ENCODE peak calls at places on chromosomes 6 and 20, in five cellular contexts. G, M, V, B and R are unnamed samples.

GRCh38 chr6:81843302-81843701 is 90.8 kb upstream of the TENT5A start:
- DNase-seq in G (no peak), M (no peak), V (no peak), B (no peak), R (no peak)

GRCh38 chr20:12927489-12927888 is 81.3 kb upstream of the SPTLC3 start:
- DNase-seq in G (no peak), M (no peak), V (no peak), B (peak), R (no peak)

GRCh38 chr6:30885481-30885998 is 1.2 kb downstream of the DDR1 start:
- DNase-seq in G (peak), M (peak), V (no peak), B (peak), R (no peak)

GRCh38 chr20:59526242-59527225 is 77.8 kb upstream of the PHACTR3 start:
- DNase-seq in G (no peak), M (no peak), V (no peak), B (no peak), R (no peak)

GRCh38 chr6:152110878-152111820 is 303.7 kb downstream of the ESR1 start:
- DNase-seq in G (no peak), M (no peak), V (no peak), B (no peak), R (no peak)

GRCh38 chr6:76495909-76496308 is 423.4 kb upstream of the IMPG1 start:
- DNase-seq in G (no peak), M (no peak), V (no peak), B (no peak), R (no peak)

GRCh38 chr6:80003841-80004198 is 629 bp upstream of the TTK start:
- DNase-seq in G (peak), M (peak), V (no peak), B (no peak), R (no peak)

GRCh38 chr6:56292505-56293181 is 45.3 kb upstream of the COL21A1 start:
- DNase-seq in G (peak), M (peak), V (peak), B (peak), R (peak)

GRCh38 chr6:20377623-20378265 is 23.9 kb upstream of the E2F3 start:
- DNase-seq in G (no peak), M (no peak), V (no peak), B (peak), R (no peak)

GRCh38 chr6:128554302-128554701 is 33.9 kb upstream of the PTPRK start:
- DNase-seq in G (no peak), M (peak), V (no peak), B (no peak), R (no peak)